ENCODE peak calls at places on chromosomes 16 and 17, in eight cellular contexts. I is activated T-cell treated with anti-CD3 and anti-CD28 coated beads, Interleukin-2, amount 50 U/mL, for 4 hours; S is skeletal muscle cell; H is stomach; N is SHP77 treated with DMSO at 0.1 percent for 48 hours; M is GM04503; J is upper lobe of right lung; U is NCI-H774. V is an unnamed sample.

GRCh38 chr17:31225831-31226230 is 71.2 kb downstream of the OMG start:
- DNase-seq in I (no peak), S (no peak), H (no peak), J (no peak), U (no peak), N (no peak), M (no peak), V (no peak)

GRCh38 chr16:77585379-77585778 is 136.9 kb upstream of the NUDT7 start:
- DNase-seq in S (peak), J (no peak), H (no peak), U (no peak), N (no peak), M (no peak), I (no peak), V (no peak)

GRCh38 chr16:18984425-18985005 is 781 bp downstream of the TMC7 start:
- DNase-seq in M (no peak), U (no peak), S (no peak), N (no peak), J (no peak), H (no peak), I (no peak), V (no peak)

GRCh38 chr16:17302620-17303019 is 168.1 kb downstream of the XYLT1 start:
- DNase-seq in M (no peak), N (no peak), S (no peak), J (no peak), I (no peak), U (no peak), H (no peak), V (no peak)

GRCh38 chr17:83119987-83120864 is 40.8 kb downstream of the METRNL start:
- DNase-seq in H (no peak), S (no peak), I (no peak), M (no peak), N (no peak), J (no peak), U (no peak), V (no peak)

GRCh38 chr16:54453863-54454262 is 167.3 kb upstream of the IRX3 start:
- DNase-seq in I (no peak), J (no peak), S (no peak), M (no peak), U (no peak), N (no peak), H (no peak), V (no peak)

GRCh38 chr16:674968-675883 is at the start of gene RHBDL1:
- DNase-seq in J (no peak), S (no peak), I (no peak), H (no peak), M (no peak), U (no peak), N (no peak), V (no peak)

GRCh38 chr16:21560462-21560861 is 38.9 kb upstream of the METTL9 start:
- DNase-seq in J (peak), N (no peak), I (no peak), U (no peak), S (no peak), M (no peak), H (peak), V (no peak)

GRCh38 chr16:3012246-3012645 is 477 bp upstream of the CLDN9 start:
- DNase-seq in U (no peak), S (no peak), N (no peak), H (no peak), M (no peak), I (no peak), J (no peak), V (peak)

GRCh38 chr17:78947235-78948153 is 22.3 kb upstream of the TIMP2 start:
- DNase-seq in N (no peak), U (no peak), J (no peak), M (no peak), H (peak), S (no peak), I (no peak), V (no peak)

GRCh38 chr17:17900615-17901520 is 64.1 kb upstream of the SREBF1 start:
- DNase-seq in N (peak), U (no peak), M (peak), H (peak), S (peak), I (no peak), J (peak), V (no peak)

GRCh38 chr17:49508891-49509587 is 13.9 kb downstream of the NGFR start:
- DNase-seq in H (no peak), S (no peak), I (no peak), M (no peak), U (no peak), N (no peak), J (no peak), V (no peak)

GRCh38 chr16:87507351-87508069 is 14.7 kb upstream of the ZCCHC14 start:
- DNase-seq in H (no peak), N (no peak), M (no peak), S (no peak), U (no peak), J (peak), I (no peak), V (no peak)

GRCh38 chr16:4837733-4838501 is 9.2 kb downstream of the GLYR1 start:
- DNase-seq in S (no peak), H (no peak), M (no peak), I (no peak), U (no peak), J (peak), N (no peak), V (no peak)

GRCh38 chr17:76440722-76441362 is 12.1 kb downstream of the UBE2O start:
- DNase-seq in S (no peak), H (no peak), M (no peak), U (no peak), J (no peak), N (no peak), I (no peak), V (no peak)

GRCh38 chr17:40862985-40863733 is 3.9 kb downstream of the KRT12 start:
- DNase-seq in J (no peak), S (no peak), H (no peak), I (no peak), U (no peak), N (no peak), M (no peak), V (no peak)

GRCh38 chr17:82097187-82097918 is 683 bp downstream of the FASN start:
- DNase-seq in S (no peak), I (no peak), N (no peak), U (peak), H (peak), J (peak), M (peak), V (peak)

GRCh38 chr16:21656795-21657768 is 4.7 kb upstream of the IGSF6 start:
- DNase-seq in J (no peak), N (no peak), H (no peak), M (no peak), I (no peak), S (peak), U (peak), V (no peak)

GRCh38 chr16:84699147-84699711 is 571 bp upstream of the USP10 start:
- DNase-seq in J (no peak), U (no peak), M (no peak), N (no peak), H (no peak), I (no peak), S (no peak), V (no peak)

GRCh38 chr16:77657016-77657415 is 65.3 kb upstream of the NUDT7 start:
- DNase-seq in U (no peak), H (no peak), N (no peak), J (no peak), M (no peak), I (no peak), S (no peak), V (no peak)

GRCh38 chr17:19644493-19645210 is 3.9 kb upstream of the ALDH3A2 start:
- DNase-seq in N (no peak), S (no peak), M (no peak), I (no peak), J (no peak), H (no peak), U (no peak), V (no peak)

GRCh38 chr17:76934561-76935320 is 66.5 kb downstream of the MGAT5B start:
- DNase-seq in S (no peak), J (no peak), M (no peak), U (no peak), I (no peak), H (no peak), N (no peak), V (no peak)

GRCh38 chr17:45794840-45795239 is 10.7 kb downstream of the CRHR1 start:
- DNase-seq in J (no peak), N (no peak), H (no peak), M (no peak), S (no peak), I (no peak), U (no peak), V (no peak)

GRCh38 chr16:79601978-79602609 is 1.6 kb upstream of the MAF start:
- DNase-seq in I (peak), S (peak), N (peak), M (peak), U (peak), H (peak), J (peak), V (peak)

GRCh38 chr17:55441544-55441943 is 19.9 kb upstream of the MMD start:
- DNase-seq in U (peak), J (no peak), S (no peak), I (no peak), M (no peak), N (peak), H (no peak), V (no peak)

GRCh38 chr17:36942031-36942599 is 4.8 kb downstream of the LHX1 start:
- DNase-seq in M (no peak), U (no peak), J (no peak), N (no peak), S (no peak), I (no peak), H (no peak), V (no peak)

GRCh38 chr17:76982408-76983074 is 114.3 kb downstream of the MGAT5B start:
- DNase-seq in I (no peak), U (no peak), N (no peak), S (no peak), H (no peak), J (no peak), M (no peak), V (no peak)

GRCh38 chr16:57284952-57285263 is 436 bp upstream of the PLLP start:
- DNase-seq in U (no peak), H (no peak), I (no peak), S (no peak), N (no peak), M (no peak), J (no peak), V (no peak)

GRCh38 chr16:23781176-23781575 is 26.4 kb downstream of the CHP2 start:
- DNase-seq in J (no peak), S (no peak), I (no peak), M (no peak), H (no peak), U (no peak), N (no peak), V (no peak)

GRCh38 chr17:11642655-11643054 is 44.4 kb downstream of the DNAH9 start:
- DNase-seq in M (no peak), N (no peak), I (no peak), U (no peak), H (no peak), S (no peak), J (no peak), V (no peak)

GRCh38 chr17:45197555-45198334 is 23.9 kb upstream of the FMNL1 start:
- DNase-seq in J (peak), H (peak), I (peak), N (peak), M (peak), U (peak), S (peak), V (peak)

GRCh38 chr17:40329981-40330794 is 21.2 kb downstream of the RARA start:
- DNase-seq in H (peak), J (peak), N (no peak), M (no peak), S (no peak), U (peak), I (no peak), V (no peak)

GRCh38 chr16:30458561-30459394 is 13.1 kb upstream of the SEPHS2 start:
- DNase-seq in I (peak), S (no peak), N (no peak), H (peak), M (no peak), J (peak), U (no peak), V (no peak)

GRCh38 chr17:36066365-36066945 is 2.4 kb downstream of the CCL18 start:
- DNase-seq in U (no peak), M (no peak), I (no peak), H (no peak), S (no peak), N (no peak), J (no peak), V (no peak)

V was measured in NCI-H510A.